ENCODE peak calls at places on chromosomes 11 and 22, in ten cellular contexts. E is body of pancreas; V is cardiac fibroblast; X is cardiac muscle cell; W is NCI-H1092; F is COR-L47; R is pulmonary artery endothelial cell; P is skeletal muscle cell; Z is NCI-H2081; K is stimulated activated CD4-positive, alpha-beta T cell treated with anti-CD3 and anti-CD28 coated beads, Interleukin-1b, Interleukin-23, amount 100 ng/mL, for 4 hours. T is an unnamed sample.

GRCh38 chr11:93662177-93662575 is 694 bp downstream of the CEP295 start:
- DNase-seq in K (no peak), F (no peak), Z (no peak), P (no peak), R (no peak), E (no peak), W (no peak), X (no peak), V (no peak), T (no peak)

GRCh38 chr11:3644817-3645235 is at the start of gene ART1:
- DNase-seq in E (no peak), W (no peak), V (peak; percentile 3), K (no peak), R (no peak), P (no peak), F (no peak), Z (no peak), X (no peak), T (no peak)

GRCh38 chr22:41146573-41146972 is 54.2 kb downstream of the EP300 start:
- DNase-seq in R (no peak), P (no peak), W (no peak), K (no peak), X (no peak), E (no peak), F (no peak), V (peak; percentile 7), Z (no peak), T (no peak)

GRCh38 chr22:22685586-22685985 is 41.2 kb downstream of the GGTLC2 start:
- DNase-seq in W (no peak), X (no peak), P (no peak), R (no peak), Z (no peak), K (no peak), F (no peak), V (no peak), E (no peak), T (no peak)

GRCh38 chr11:47105541-47105940 is 71.1 kb downstream of the ARFGAP2 start:
- DNase-seq in X (no peak), R (no peak), K (no peak), P (no peak), F (no peak), W (no peak), Z (no peak), E (no peak), V (no peak), T (no peak)

GRCh38 chr11:33040862-33041453 is 1.6 kb downstream of the TCP11L1 start:
- DNase-seq in E (no peak), X (no peak), F (no peak), R (no peak), P (no peak), W (no peak), V (no peak), K (no peak), Z (no peak), T (no peak)

GRCh38 chr11:78808903-78809302 is 234.2 kb upstream of the NARS2 start:
- DNase-seq in R (no peak), V (no peak), W (no peak), X (no peak), K (no peak), Z (no peak), F (no peak), E (no peak), P (no peak), T (no peak)

GRCh38 chr11:44607324-44607962 is 42.0 kb downstream of the CD82 start:
- DNase-seq in V (no peak), X (no peak), R (no peak), F (no peak), W (no peak), Z (no peak), K (no peak), P (no peak), E (no peak), T (no peak)

GRCh38 chr11:118074785-118075184 is 2.1 kb upstream of the TMPRSS4 start:
- DNase-seq in W (no peak), K (no peak), P (no peak), E (no peak), R (no peak), X (no peak), V (no peak), F (no peak), Z (no peak), T (no peak)

GRCh38 chr11:131674051-131674755 is 303.8 kb downstream of the NTM start:
- DNase-seq in E (peak; percentile 72), R (no peak), P (peak; percentile 67), F (peak; percentile 17), Z (peak; percentile 54), K (no peak), X (peak; percentile 81), W (peak; percentile 29), V (peak; percentile 81), T (peak; percentile 44)

GRCh38 chr11:79400717-79401330 is 40.0 kb downstream of the TENM4 start:
- DNase-seq in E (peak; percentile 57), Z (peak; percentile 3), V (peak; percentile 43), R (no peak), F (no peak), P (no peak), X (peak; percentile 60), W (peak; percentile 37), K (no peak), T (no peak)

GRCh38 chr11:83008581-83008923 is 63.1 kb downstream of the RAB30 start:
- DNase-seq in R (no peak), W (no peak), X (no peak), P (peak; percentile 36), F (no peak), V (no peak), Z (no peak), K (no peak), E (no peak), T (no peak)

GRCh38 chr11:96168623-96169022 is 174.4 kb downstream of the MAML2 start:
- DNase-seq in P (peak; percentile 86), W (no peak), K (no peak), X (no peak), R (no peak), Z (no peak), E (peak; percentile 28), V (peak; percentile 95), F (no peak), T (no peak)

GRCh38 chr22:26986884-26987283 is 329.5 kb downstream of the MIAT start:
- DNase-seq in P (no peak), E (no peak), K (no peak), F (no peak), R (no peak), X (no peak), W (no peak), Z (no peak), V (no peak), T (no peak)

GRCh38 chr11:112886707-112887370 is 74.4 kb upstream of the NCAM1 start:
- DNase-seq in P (no peak), W (no peak), X (no peak), F (no peak), K (no peak), E (no peak), V (peak; percentile 19), R (no peak), Z (no peak), T (no peak)

GRCh38 chr11:57460017-57460755 is at the start of gene RTN4RL2:
- DNase-seq in K (no peak), X (peak; percentile 67), Z (peak; percentile 16), R (no peak), F (peak; percentile 53), W (no peak), P (no peak), E (peak; percentile 47), V (peak; percentile 58), T (no peak)

GRCh38 chr22:46686221-46686872 is 51.7 kb downstream of the CERK start:
- DNase-seq in W (no peak), Z (no peak), X (no peak), R (no peak), P (no peak), F (no peak), K (no peak), E (peak; percentile 75), V (no peak), T (no peak)

GRCh38 chr11:12164061-12165014 is 53.9 kb downstream of the MICAL2 start:
- DNase-seq in R (no peak), K (no peak), V (peak; percentile 78), W (no peak), P (peak; percentile 68), X (no peak), Z (no peak), E (no peak), F (no peak), T (peak; percentile 90)

GRCh38 chr11:79201637-79202347 is 239.0 kb downstream of the TENM4 start:
- DNase-seq in K (no peak), V (no peak), F (no peak), R (no peak), Z (no peak), X (no peak), P (no peak), E (no peak), W (no peak), T (no peak)

GRCh38 chr11:75159081-75159953 is 8.4 kb downstream of the SLCO2B1 start:
- DNase-seq in V (no peak), P (no peak), W (no peak), Z (no peak), E (peak; percentile 72), K (no peak), X (no peak), R (no peak), F (no peak), T (no peak)

GRCh38 chr11:78926633-78927347 is 352.1 kb upstream of the NARS2 start:
- DNase-seq in Z (no peak), P (no peak), W (no peak), F (no peak), V (no peak), X (no peak), K (no peak), E (no peak), R (no peak), T (no peak)

GRCh38 chr11:95849087-95849825 is 59.0 kb downstream of the CEP57 start:
- DNase-seq in V (peak; percentile 85), E (peak; percentile 44), Z (peak; percentile 49), P (peak; percentile 55), F (peak; percentile 29), X (peak; percentile 60), R (peak; percentile 40), W (no peak), K (peak; percentile 20), T (peak; percentile 39)

GRCh38 chr22:39928556-39929401 is 27.9 kb downstream of the GRAP2 start:
- DNase-seq in P (no peak), R (no peak), V (no peak), F (no peak), W (peak; percentile 6), E (no peak), K (no peak), X (no peak), Z (no peak), T (no peak)

GRCh38 chr11:118051611-118052461 is 25.0 kb upstream of the TMPRSS4 start:
- DNase-seq in P (no peak), X (no peak), W (no peak), Z (no peak), K (peak; percentile 49), R (no peak), F (no peak), E (no peak), V (no peak), T (no peak)

GRCh38 chr11:83036701-83037100 is 35.0 kb downstream of the RAB30 start:
- DNase-seq in W (no peak), R (no peak), F (no peak), Z (no peak), X (no peak), V (no peak), P (no peak), K (no peak), E (no peak), T (no peak)

GRCh38 chr22:20650294-20651207 is 123.4 kb upstream of the SERPIND1 start:
- DNase-seq in Z (no peak), F (no peak), P (no peak), W (no peak), V (no peak), E (no peak), K (no peak), X (no peak), R (no peak), T (no peak)

GRCh38 chr11:16781821-16782220 is 43.4 kb downstream of the C11orf58 start:
- DNase-seq in F (no peak), Z (no peak), K (no peak), V (no peak), R (no peak), E (no peak), W (no peak), X (no peak), P (no peak), T (no peak)

GRCh38 chr11:34585304-34585869 is 35.5 kb upstream of the EHF start:
- DNase-seq in W (no peak), P (no peak), F (no peak), K (no peak), Z (no peak), E (no peak), X (no peak), R (no peak), V (no peak), T (no peak)